ENCODE peak calls at places on chromosome 16, in eight cellular contexts. W is H1, J is HCT116, S is A549, I is K562, Y is GM12878, V is endothelial cell of umbilical vein, M is HepG2. F is an unnamed sample.

GRCh38 chr16:17590711-17591654 is 120.2 kb upstream of the XYLT1 start:
- DNase-seq in W (no peak), J (no peak), S (no peak), I (no peak), Y (no peak), V (no peak), M (no peak), F (no peak)

GRCh38 chr16:17389392-17389791 is 81.4 kb downstream of the XYLT1 start:
- DNase-seq in W (no peak), J (no peak), S (no peak), I (no peak), Y (no peak), V (no peak), M (no peak), F (no peak)

GRCh38 chr16:78641463-78641862 is 542.0 kb downstream of the WWOX start:
- DNase-seq in W (no peak), J (no peak), S (no peak), I (no peak), Y (no peak), V (no peak), M (no peak), F (no peak)

GRCh38 chr16:72131036-72131435 is 37.4 kb downstream of the DHX38 start:
- DNase-seq in W (no peak), J (no peak), S (no peak), I (no peak), Y (no peak), V (no peak), M (no peak), F (no peak)

GRCh38 chr16:53608094-53608493 is 95.6 kb downstream of the RPGRIP1L start:
- DNase-seq in W (no peak), J (no peak), S (no peak), I (no peak), Y (no peak), V (no peak), M (no peak), F (no peak)

GRCh38 chr16:49330562-49331201 is 42.9 kb upstream of the C16orf78 start:
- DNase-seq in W (no peak), J (no peak), S (no peak), I (no peak), Y (no peak), V (no peak), M (peak), F (peak)

GRCh38 chr16:74896389-74897370 is 88.2 kb downstream of the WDR59 start:
- DNase-seq in W (no peak), J (peak), S (peak), I (peak), Y (no peak), V (no peak), M (no peak), F (no peak)

GRCh38 chr16:87556941-87557459 is 45.3 kb upstream of the JPH3 start:
- DNase-seq in W (no peak), J (no peak), S (no peak), I (no peak), Y (no peak), V (no peak), M (no peak), F (no peak)

GRCh38 chr16:3152273-3153076 is 17.6 kb downstream of the ZNF213 start:
- DNase-seq in W (peak), J (peak), S (peak), I (peak), Y (peak), V (peak), M (peak), F (peak)

GRCh38 chr16:46961373-46962353 is 11.8 kb downstream of the DNAJA2 start:
- DNase-seq in W (no peak), J (no peak), S (no peak), I (no peak), Y (no peak), V (no peak), M (no peak), F (peak)

GRCh38 chr16:73095885-73096341 is 48.0 kb upstream of the ZFHX3 start:
- DNase-seq in W (no peak), J (no peak), S (peak), I (no peak), Y (no peak), V (peak), M (no peak), F (no peak)

GRCh38 chr16:11254913-11255736 is 879 bp downstream of the SOCS1 start:
- DNase-seq in W (no peak), J (no peak), S (peak), I (peak), Y (no peak), V (peak), M (no peak), F (peak)

GRCh38 chr16:83689385-83689831 is 118.4 kb upstream of the HSBP1 start:
- DNase-seq in W (no peak), J (no peak), S (no peak), I (no peak), Y (peak), V (peak), M (no peak), F (peak)

GRCh38 chr16:3879887-3880564 is 487 bp downstream of the CREBBP start:
- DNase-seq in W (no peak), J (no peak), S (peak), I (peak), Y (no peak), V (peak), M (no peak), F (peak)

DNA sequence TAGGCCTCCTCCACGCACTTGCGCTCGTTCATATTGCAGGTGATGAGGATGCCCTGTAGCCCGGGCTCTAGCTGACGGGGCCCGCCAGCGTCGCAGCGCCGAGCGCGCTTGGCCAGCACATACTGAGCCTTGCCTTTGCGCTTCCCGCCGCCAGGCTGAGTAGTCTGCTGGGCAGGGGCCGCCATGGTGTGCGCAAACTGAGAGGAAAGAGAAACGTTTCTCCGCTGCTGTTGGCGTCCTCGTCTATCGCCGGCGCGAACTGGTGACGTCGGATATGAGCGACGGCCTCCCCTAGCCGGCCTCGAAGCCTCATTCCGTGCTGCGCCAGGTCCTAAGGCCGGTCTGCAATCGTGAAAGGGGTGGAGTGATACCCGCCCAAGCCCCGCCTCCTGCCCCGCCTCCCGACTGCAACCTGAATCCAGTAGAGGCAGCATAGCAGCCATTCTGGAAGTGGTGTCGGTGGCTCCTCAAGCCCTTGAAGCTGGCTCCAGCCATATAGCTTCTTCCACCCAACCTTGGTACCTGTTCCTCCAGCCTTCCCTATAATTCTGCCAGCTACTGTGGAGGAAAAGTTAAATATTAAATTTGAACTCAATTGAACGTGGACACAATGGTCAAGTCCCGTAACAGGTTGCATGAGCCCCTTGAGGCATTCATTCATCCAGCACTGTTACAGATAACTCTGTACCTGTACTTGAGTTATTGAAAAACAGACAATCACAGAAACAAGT is at the start of gene THUMPD1:
- DNase-seq in W (peak), J (peak), S (peak), I (peak), Y (peak), V (peak), M (peak), F (peak)
- TF ChIP-seq CTCF in W (no peak), J (peak), S (no peak), I (peak), Y (peak), V (peak), M (peak), F (no peak)

DNA sequence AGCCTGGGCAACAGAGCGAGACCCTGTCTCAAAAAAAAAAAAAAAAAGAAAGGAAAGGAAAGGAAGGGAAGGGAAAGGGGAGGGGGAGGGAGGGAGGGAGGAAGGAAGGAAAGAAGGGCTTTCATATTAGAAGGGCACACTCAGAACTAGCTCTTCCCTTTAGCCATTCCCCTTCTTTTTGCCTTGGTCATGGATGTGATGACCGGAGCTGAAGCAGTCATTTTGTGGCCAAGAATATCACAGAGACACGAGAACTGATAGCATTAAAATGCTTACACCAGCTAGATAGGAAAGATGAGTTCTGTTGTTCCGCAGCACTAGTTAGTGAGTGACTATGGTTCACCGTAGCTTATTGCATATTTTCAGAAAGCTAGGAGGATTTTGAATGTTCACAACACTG is 32.8 kb upstream of the TNRC6A start:
- DNase-seq in W (no peak), J (no peak), S (no peak), I (no peak), Y (no peak), V (no peak), M (no peak), F (no peak)
- TF ChIP-seq POLR2A in W (no peak), J (no peak), S (no peak), I (no peak), Y (no peak), V (no peak), M (no peak), F (no peak)

DNA sequence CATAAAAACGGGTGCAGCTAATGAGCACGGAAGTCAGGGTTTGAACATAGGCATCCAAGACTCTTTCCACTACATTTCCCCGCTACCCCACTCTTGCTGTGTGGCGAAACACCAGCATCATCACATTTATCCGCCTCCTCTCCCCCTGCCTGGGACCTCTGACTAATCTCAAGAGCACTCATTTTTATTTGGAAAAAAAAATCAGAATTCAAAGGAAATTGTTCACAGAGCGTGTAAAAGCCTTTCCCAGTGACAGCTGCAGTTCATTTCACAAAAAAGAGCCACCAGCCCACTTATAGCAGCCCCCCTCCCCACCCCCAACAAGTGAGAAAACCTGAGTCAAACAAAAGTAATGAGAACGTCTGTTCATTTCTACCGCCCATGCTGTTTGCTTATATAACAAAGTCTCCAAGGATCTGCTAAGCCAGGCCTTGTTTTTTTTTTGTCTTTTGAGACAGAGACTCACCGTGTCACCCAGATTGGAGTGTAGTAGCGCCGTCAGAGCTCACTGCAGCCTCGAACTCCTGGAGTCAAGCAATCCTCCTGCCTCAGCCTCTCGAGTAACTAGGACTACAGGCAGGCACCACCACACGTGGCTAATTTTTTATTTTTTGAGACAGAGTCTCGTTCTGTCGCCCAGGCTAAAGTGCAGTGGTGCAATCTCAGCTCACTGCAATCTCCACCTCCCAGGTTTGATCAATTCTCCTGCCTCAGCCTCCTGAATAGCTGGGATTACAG is 48.3 kb upstream of the HAPSTR1 start:
- DNase-seq in W (no peak), J (no peak), S (no peak), I (no peak), Y (no peak), V (no peak), M (no peak), F (no peak)
- TF ChIP-seq MAX in W (no peak), J (no peak), S (no peak), I (no peak), Y (no peak), V (no peak), M (no peak), F (no peak)

DNA sequence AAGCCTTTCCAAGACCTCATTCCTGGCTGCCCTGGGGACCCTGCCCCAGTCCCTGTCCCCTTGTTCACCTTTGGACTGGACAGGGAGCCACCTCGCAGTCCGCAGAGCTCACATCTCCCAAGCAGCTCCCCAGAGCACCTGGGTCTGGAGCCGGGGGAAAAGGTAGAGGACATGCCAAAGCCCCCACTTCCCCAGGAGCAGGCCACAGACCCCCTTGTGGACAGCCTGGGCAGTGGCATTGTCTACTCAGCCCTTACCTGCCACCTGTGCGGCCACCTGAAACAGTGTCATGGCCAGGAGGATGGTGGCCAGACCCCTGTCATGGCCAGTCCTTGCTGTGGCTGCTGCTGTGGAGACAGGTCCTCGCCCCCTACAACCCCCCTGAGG is 38.7 kb upstream of the IL21R start:
- DNase-seq in W (no peak), J (no peak), S (no peak), I (no peak), Y (no peak), V (no peak), M (no peak), F (no peak)
- TF ChIP-seq CTCF in W (peak), J (no peak), S (no peak), I (no peak), Y (no peak), V (no peak), M (no peak), F (no peak)

GRCh38 chr16:85377388-85378144 is 235.6 kb upstream of the GSE1 start:
- DNase-seq in W (no peak), J (no peak), S (no peak), I (peak), Y (no peak), V (no peak), M (no peak), F (no peak)
- TF ChIP-seq POLR2A in W (no peak), J (no peak), S (no peak), I (no peak), Y (no peak), V (no peak), M (no peak), F (no peak)

GRCh38 chr16:25109643-25110042 is 1.9 kb upstream of the LCMT1 start:
- DNase-seq in W (no peak), J (peak), S (peak), I (no peak), Y (no peak), V (peak), M (peak), F (no peak)

GRCh38 chr16:25110392-25110947 is 1.1 kb upstream of the LCMT1 start:
- DNase-seq in W (no peak), J (no peak), S (peak), I (no peak), Y (no peak), V (no peak), M (no peak), F (peak)

GRCh38 chr16:25118851-25119584 is 7.5 kb downstream of the LCMT1 start:
- DNase-seq in W (no peak), J (no peak), S (no peak), I (no peak), Y (no peak), V (no peak), M (no peak), F (no peak)

GRCh38 chr16:25111403-25112166 is at the start of gene LCMT1:
- DNase-seq in W (peak), J (peak), S (peak), I (peak), Y (peak), V (peak), M (peak), F (peak)

GRCh38 chr16:25114121-25114520 is 2.6 kb downstream of the LCMT1 start:
- DNase-seq in W (no peak), J (no peak), S (no peak), I (no peak), Y (no peak), V (no peak), M (no peak), F (no peak)
- TF ChIP-seq MAX in W (no peak), J (no peak), S (no peak), I (no peak), Y (no peak), V (no peak), M (no peak), F (no peak)

GRCh38 chr16:30830072-30830417 is 43.0 kb upstream of the ZNF629 start:
- DNase-seq in W (no peak), J (no peak), S (no peak), I (no peak), Y (no peak), V (no peak), M (peak), F (no peak)

GRCh38 chr16:30834130-30834740 is 47.2 kb upstream of the ZNF629 start:
- DNase-seq in W (no peak), J (no peak), S (no peak), I (no peak), Y (no peak), V (no peak), M (no peak), F (no peak)

DNA sequence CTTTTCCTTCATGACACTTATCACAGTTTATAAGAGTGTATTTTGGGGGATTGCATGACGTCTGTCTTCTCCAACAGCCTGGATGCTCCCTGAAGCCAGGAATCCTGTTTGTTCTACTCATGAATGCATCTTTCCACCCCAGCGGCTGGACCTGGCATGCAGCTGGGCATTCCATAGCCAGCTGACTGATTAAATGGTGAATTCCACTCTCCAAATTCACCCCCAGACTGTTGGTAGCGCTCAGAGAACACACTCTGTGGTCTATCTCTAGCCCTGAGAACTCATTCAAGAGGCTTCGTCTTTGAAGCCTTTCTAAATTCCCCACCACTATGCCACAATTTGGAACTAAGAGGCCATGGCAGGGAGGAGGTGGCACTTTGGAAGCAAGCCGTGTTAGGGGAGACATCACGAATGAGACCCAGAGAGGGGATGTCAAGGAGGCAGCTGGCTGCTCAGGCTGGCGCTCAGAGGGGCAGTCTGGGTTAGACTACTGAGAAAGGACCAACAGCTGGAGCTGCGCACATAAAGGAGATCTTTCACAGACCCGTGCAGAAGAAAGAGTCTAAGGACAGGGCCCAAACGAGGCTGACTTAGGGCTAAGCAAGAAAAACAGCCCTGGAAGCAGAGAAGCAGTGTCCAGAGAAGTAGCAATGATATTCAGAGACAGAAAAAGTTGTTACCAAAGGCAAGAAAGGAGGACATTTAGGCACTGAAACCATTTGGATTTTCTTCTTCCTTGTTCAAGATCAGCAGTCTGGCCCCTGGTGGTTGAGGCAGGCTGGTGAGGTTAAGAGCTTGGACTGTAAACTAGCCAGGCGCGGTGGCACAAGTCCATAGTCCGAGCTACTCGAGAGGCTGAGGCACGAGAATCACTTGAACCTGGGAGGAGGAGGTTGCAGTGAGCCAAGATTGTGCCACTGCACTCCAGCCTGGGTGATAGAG is 42.4 kb upstream of the ZNF629 start:
- DNase-seq in W (no peak), J (no peak), S (peak), I (no peak), Y (no peak), V (no peak), M (peak), F (no peak)
- TF ChIP-seq CTCF in W (peak), J (no peak), S (no peak), I (peak), Y (no peak), V (no peak), M (peak), F (no peak)

GRCh38 chr16:27843800-27844199 is 219.7 kb downstream of the GSG1L start:
- DNase-seq in W (no peak), J (no peak), S (no peak), I (no peak), Y (no peak), V (no peak), M (no peak), F (no peak)
- TF ChIP-seq POLR2A in W (no peak), J (no peak), S (no peak), I (no peak), Y (no peak), V (no peak), M (no peak), F (no peak)

GRCh38 chr16:13779676-13780075 is 140.3 kb upstream of the ERCC4 start:
- DNase-seq in W (no peak), J (no peak), S (no peak), I (peak), Y (no peak), V (no peak), M (no peak), F (no peak)
- TF ChIP-seq MAX in W (no peak), J (no peak), S (no peak), I (no peak), Y (no peak), V (no peak), M (no peak), F (no peak)